ENCODE peak calls at places on chromosomes 2 and 18, in seven cellular contexts. H is body of pancreas, L is endodermal cell, Q is left ventricle myocardium inferior, U is cardiac fibroblast, R is uterus, Y is AG10803. F is an unnamed sample.

GRCh38 chr2:97546711-97547110 is 43.0 kb downstream of the ANKRD36B start:
- DNase-seq in H (no peak), L (no peak), Q (no peak), U (peak; percentile 3), R (no peak), Y (no peak), F (no peak)

GRCh38 chr18:24212939-24213338 is 74.1 kb downstream of the CABYR start:
- DNase-seq in H (no peak), L (no peak), Q (no peak), U (peak; percentile 57), R (no peak), Y (peak; percentile 67), F (peak; percentile 42)

GRCh38 chr2:152558174-152559091 is 158.8 kb downstream of the PRPF40A start:
- DNase-seq in H (no peak), L (no peak), Q (no peak), U (peak; percentile 86), R (no peak), Y (peak; percentile 94), F (peak; percentile 92)

GRCh38 chr2:178484245-178485041 is 4.2 kb downstream of the PLEKHA3 start:
- DNase-seq in H (peak; percentile 68), L (no peak), Q (peak; percentile 27), U (peak; percentile 39), R (no peak), Y (no peak), F (no peak)

GRCh38 chr18:31647354-31647753 is 37.0 kb downstream of the B4GALT6 start:
- DNase-seq in H (no peak), L (no peak), Q (no peak), U (no peak), R (no peak), Y (no peak), F (no peak)

GRCh38 chr2:119637371-119637770 is 41.6 kb upstream of the TMEM177 start:
- DNase-seq in H (no peak), L (no peak), Q (no peak), U (no peak), R (no peak), Y (no peak), F (no peak)

GRCh38 chr2:133717497-133717896 is 149.2 kb upstream of the NCKAP5 start:
- DNase-seq in H (no peak), L (no peak), Q (no peak), U (peak; percentile 11), R (no peak), Y (peak; percentile 51), F (peak; percentile 24)

GRCh38 chr2:149645391-149645790 is 57.8 kb upstream of the MMADHC start:
- DNase-seq in H (no peak), L (no peak), Q (no peak), U (peak; percentile 44), R (no peak), Y (peak; percentile 39), F (peak; percentile 58)

GRCh38 chr2:106886916-106887758 is 1.2 kb upstream of the ST6GAL2 start:
- DNase-seq in H (peak; percentile 31), L (peak; percentile 90), Q (peak; percentile 30), U (peak; percentile 21), R (peak; percentile 13), Y (no peak), F (no peak)

GRCh38 chr2:240254337-240255164 is 114.1 kb upstream of the OTOS start:
- DNase-seq in H (no peak), L (peak; percentile 19), Q (no peak), U (no peak), R (no peak), Y (no peak), F (no peak)

GRCh38 chr18:68316636-68317035 is 398.3 kb downstream of the TMX3 start:
- DNase-seq in H (no peak), L (no peak), Q (no peak), U (peak; percentile 24), R (no peak), Y (peak; percentile 34), F (peak; percentile 2)

GRCh38 chr18:21191596-21192307 is 50.3 kb upstream of the GREB1L start:
- DNase-seq in H (no peak), L (peak; percentile 89), Q (peak; percentile 36), U (peak; percentile 66), R (peak; percentile 20), Y (peak; percentile 77), F (peak; percentile 27)

GRCh38 chr18:35387367-35387685 is 10.2 kb upstream of the ZNF396 start:
- DNase-seq in H (no peak), L (no peak), Q (no peak), U (no peak), R (no peak), Y (peak; percentile 44), F (no peak)

GRCh38 chr2:113157108-113157896 is 16.5 kb upstream of the PSD4 start:
- DNase-seq in H (peak; percentile 79), L (peak; percentile 85), Q (no peak), U (no peak), R (no peak), Y (no peak), F (no peak)

GRCh38 chr18:52657063-52657462 is 317.1 kb downstream of the DCC start:
- DNase-seq in H (no peak), L (peak; percentile 59), Q (no peak), U (no peak), R (no peak), Y (no peak), F (no peak)

GRCh38 chr18:72197598-72197997 is 346.5 kb downstream of the CBLN2 start:
- DNase-seq in H (no peak), L (no peak), Q (no peak), U (no peak), R (no peak), Y (no peak), F (no peak)

GRCh38 chr2:234632527-234633391 is 135.9 kb upstream of the ARL4C start:
- DNase-seq in H (no peak), L (no peak), Q (no peak), U (peak; percentile 61), R (no peak), Y (peak; percentile 82), F (peak; percentile 78)

GRCh38 chr2:237152361-237152760 is 66.7 kb downstream of the COPS8 start:
- DNase-seq in H (no peak), L (peak; percentile 40), Q (no peak), U (no peak), R (no peak), Y (no peak), F (no peak)

GRCh38 chr18:51211552-51211951 is 14.1 kb upstream of the MEX3C start:
- DNase-seq in H (no peak), L (no peak), Q (no peak), U (peak; percentile 93), R (no peak), Y (peak; percentile 63), F (peak; percentile 41)

GRCh38 chr2:203636896-203637818 is 69.3 kb upstream of the CD28 start:
- DNase-seq in H (no peak), L (peak; percentile 52), Q (no peak), U (peak; percentile 64), R (no peak), Y (peak; percentile 87), F (peak; percentile 71)

GRCh38 chr2:64111426-64111825 is 32.8 kb downstream of the PELI1 start:
- DNase-seq in H (no peak), L (no peak), Q (no peak), U (no peak), R (no peak), Y (no peak), F (no peak)

GRCh38 chr2:177029501-177029900 is 183.1 kb upstream of the HNRNPA3 start:
- DNase-seq in H (no peak), L (peak; percentile 71), Q (no peak), U (no peak), R (no peak), Y (no peak), F (no peak)

GRCh38 chr2:65396348-65397026 is 35.9 kb downstream of the SPRED2 start:
- DNase-seq in H (no peak), L (no peak), Q (no peak), U (peak; percentile 53), R (no peak), Y (peak; percentile 70), F (no peak)

DNA sequence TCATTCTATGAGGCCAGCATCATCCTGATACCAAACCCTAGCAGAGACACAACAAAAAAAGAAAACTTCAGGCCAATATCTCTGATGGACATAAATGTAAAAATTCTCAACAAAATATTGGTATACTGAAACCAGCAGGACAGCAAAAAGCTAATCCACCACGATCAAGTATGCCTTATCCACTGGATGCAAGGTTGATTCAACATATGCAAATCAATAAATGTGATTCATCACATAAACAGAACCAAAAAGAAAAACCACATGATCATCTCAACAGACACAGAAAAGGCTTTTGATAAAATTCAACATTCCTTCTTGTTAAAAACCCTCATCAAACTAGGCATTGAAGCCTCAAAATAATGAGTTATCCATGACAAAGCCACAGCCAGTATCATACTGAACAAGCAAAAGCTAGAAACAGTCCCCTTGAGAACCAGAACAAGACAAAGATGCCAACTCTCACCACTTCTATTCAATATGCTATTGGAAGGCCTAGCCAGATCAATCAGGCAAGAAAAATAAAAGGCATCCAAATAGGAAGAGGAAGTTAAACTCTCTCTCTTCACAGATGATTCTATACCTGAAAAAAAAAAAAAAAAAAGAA is 45.3 kb downstream of the RTTN start:
- DNase-seq in H (no peak), L (no peak), Q (no peak), U (no peak), R (no peak), Y (no peak), F (no peak)
- H3K4me3 ChIP-seq in H (no peak overlapping the region), L (no peak overlapping the region), Q (no peak overlapping the region), U (no peak overlapping the region), R (no peak overlapping the region), Y (no peak overlapping the region), F (no peak overlapping the region)

GRCh38 chr18:46719388-46719787 is 37.5 kb downstream of the ST8SIA5 start:
- DNase-seq in H (no peak), L (peak; percentile 12), Q (no peak), U (no peak), R (no peak), Y (no peak), F (no peak)
- TF ChIP-seq CTCF in H (no peak), L (no peak), Q (no peak), U (no peak), R (no peak), Y (no peak), F (no peak)

DNA sequence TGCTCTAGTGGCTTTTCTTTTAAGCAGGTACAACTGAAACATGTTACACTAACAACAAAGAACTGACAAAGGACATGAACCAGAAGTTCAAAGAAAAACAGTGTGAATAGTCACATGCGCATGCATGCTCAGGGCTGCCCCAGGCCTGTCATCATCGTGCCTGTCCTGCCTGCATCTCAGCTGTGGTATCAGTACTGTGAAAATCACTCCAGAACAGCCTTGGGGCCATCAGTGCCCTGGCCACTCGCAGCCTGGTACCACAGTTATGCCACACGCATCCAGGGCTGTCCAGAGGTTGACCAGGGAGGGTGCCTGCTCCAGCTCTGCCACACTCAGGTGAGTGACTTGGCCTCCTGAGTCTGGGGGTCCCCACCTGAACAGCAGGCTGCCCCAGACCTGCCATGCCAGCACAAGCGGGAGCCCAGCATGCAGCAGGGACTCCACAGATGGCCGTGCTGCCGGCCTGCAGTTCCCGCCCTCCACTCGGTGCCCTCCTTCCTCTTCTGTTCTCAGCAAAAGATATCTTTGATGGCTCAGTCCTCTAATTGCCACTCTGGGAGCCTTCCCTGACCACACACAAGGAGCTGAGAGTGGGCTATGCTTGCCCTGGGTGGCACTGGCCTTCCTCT is 12.3 kb downstream of the LIMS2 start:
- DNase-seq in H (no peak), L (peak; percentile 53), Q (no peak), U (no peak), R (peak; percentile 11), Y (no peak), F (no peak)
- H3K4me3 ChIP-seq in H (no peak overlapping the region), L (no peak overlapping the region), Q (peak overlapping the region; percentile 62), U (no peak overlapping the region), R (no peak overlapping the region), Y (no peak overlapping the region), F (no peak overlapping the region)

DNA sequence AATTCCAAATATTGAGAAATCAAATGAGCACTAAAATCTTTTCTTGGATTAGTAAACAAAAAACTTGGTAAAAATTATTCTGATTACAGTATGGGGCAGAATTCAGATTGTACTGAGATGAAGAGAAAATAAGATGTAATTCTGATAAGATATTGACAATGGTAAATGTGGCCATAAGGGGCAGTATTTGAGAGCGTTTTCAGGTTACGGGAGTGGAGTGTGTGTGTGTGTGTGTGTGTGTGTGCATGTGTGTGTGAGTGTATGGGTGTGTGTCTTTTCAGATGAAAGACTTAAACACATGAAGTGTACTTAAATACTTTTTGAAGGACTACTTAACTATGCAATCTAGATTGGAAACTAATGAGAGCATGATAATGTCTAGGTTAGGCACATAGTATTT is 217.8 kb upstream of the ITGA4 start:
- DNase-seq in H (no peak), L (peak; percentile 61), Q (no peak), U (peak; percentile 1), R (no peak), Y (no peak), F (no peak)
- TF ChIP-seq CTCF in H (no peak), L (peak; percentile 61), Q (no peak), U (no peak), R (no peak), Y (peak; percentile 7), F (peak; percentile 26)